ENCODE peak calls at places on chromosomes 3 and 15, in five cellular contexts. One of them, this sample, is unnamed.

GRCh38 chr3:110743202-110743601 is 328.4 kb upstream of the NECTIN3 start:
- DNase-seq in astrocyte of the cerebellum: no peak
- DNase-seq in stimulated activated CD4-positive, alpha-beta T cell treated with anti-CD3 and anti-CD28 coated beads, Interleukin-4, amount 100 ng/mL, for 24 hours: no peak
- DNase-seq in activated effector memory CD4-positive, alpha-beta T cell treated with anti-CD3 and anti-CD28 coated beads, Interleukin-2, amount 50 U/mL, for 16 hours: no peak
- DNase-seq in RPMI8226: no peak
- DNase-seq in this sample: no peak

GRCh38 chr3:19213608-19214220 is 65.4 kb downstream of the KCNH8 start:
- DNase-seq in astrocyte of the cerebellum: no peak
- DNase-seq in stimulated activated CD4-positive, alpha-beta T cell treated with anti-CD3 and anti-CD28 coated beads, Interleukin-4, amount 100 ng/mL, for 24 hours: no peak
- DNase-seq in activated effector memory CD4-positive, alpha-beta T cell treated with anti-CD3 and anti-CD28 coated beads, Interleukin-2, amount 50 U/mL, for 16 hours: no peak
- DNase-seq in RPMI8226: peak; percentile 3
- DNase-seq in this sample: no peak

GRCh38 chr3:196868297-196868661 is 559 bp downstream of the SENP5 start:
- DNase-seq in astrocyte of the cerebellum: no peak
- DNase-seq in stimulated activated CD4-positive, alpha-beta T cell treated with anti-CD3 and anti-CD28 coated beads, Interleukin-4, amount 100 ng/mL, for 24 hours: peak; percentile 15
- DNase-seq in activated effector memory CD4-positive, alpha-beta T cell treated with anti-CD3 and anti-CD28 coated beads, Interleukin-2, amount 50 U/mL, for 16 hours: peak; percentile 70
- DNase-seq in RPMI8226: peak; percentile 49
- DNase-seq in this sample: peak; percentile 35

GRCh38 chr3:150739200-150739863 is 23.6 kb downstream of the SIAH2 start:
- DNase-seq in astrocyte of the cerebellum: no peak
- DNase-seq in stimulated activated CD4-positive, alpha-beta T cell treated with anti-CD3 and anti-CD28 coated beads, Interleukin-4, amount 100 ng/mL, for 24 hours: no peak
- DNase-seq in activated effector memory CD4-positive, alpha-beta T cell treated with anti-CD3 and anti-CD28 coated beads, Interleukin-2, amount 50 U/mL, for 16 hours: no peak
- DNase-seq in RPMI8226: no peak
- DNase-seq in this sample: no peak

GRCh38 chr15:84681822-84682221 is 23.8 kb upstream of the NMB start:
- DNase-seq in astrocyte of the cerebellum: no peak
- DNase-seq in stimulated activated CD4-positive, alpha-beta T cell treated with anti-CD3 and anti-CD28 coated beads, Interleukin-4, amount 100 ng/mL, for 24 hours: peak; percentile 59
- DNase-seq in activated effector memory CD4-positive, alpha-beta T cell treated with anti-CD3 and anti-CD28 coated beads, Interleukin-2, amount 50 U/mL, for 16 hours: peak; percentile 85
- DNase-seq in RPMI8226: no peak
- DNase-seq in this sample: no peak

GRCh38 chr15:61819386-61819785 is 240.9 kb downstream of the VPS13C start:
- DNase-seq in astrocyte of the cerebellum: no peak
- DNase-seq in stimulated activated CD4-positive, alpha-beta T cell treated with anti-CD3 and anti-CD28 coated beads, Interleukin-4, amount 100 ng/mL, for 24 hours: no peak
- DNase-seq in activated effector memory CD4-positive, alpha-beta T cell treated with anti-CD3 and anti-CD28 coated beads, Interleukin-2, amount 50 U/mL, for 16 hours: no peak
- DNase-seq in RPMI8226: no peak
- DNase-seq in this sample: no peak

GRCh38 chr15:53811530-53811929 is 52.1 kb upstream of the WDR72 start:
- DNase-seq in astrocyte of the cerebellum: peak; percentile 9
- DNase-seq in stimulated activated CD4-positive, alpha-beta T cell treated with anti-CD3 and anti-CD28 coated beads, Interleukin-4, amount 100 ng/mL, for 24 hours: no peak
- DNase-seq in activated effector memory CD4-positive, alpha-beta T cell treated with anti-CD3 and anti-CD28 coated beads, Interleukin-2, amount 50 U/mL, for 16 hours: no peak
- DNase-seq in RPMI8226: peak; percentile 59
- DNase-seq in this sample: no peak

GRCh38 chr15:52783929-52784798 is 6.0 kb downstream of the ONECUT1 start:
- DNase-seq in astrocyte of the cerebellum: no peak
- DNase-seq in stimulated activated CD4-positive, alpha-beta T cell treated with anti-CD3 and anti-CD28 coated beads, Interleukin-4, amount 100 ng/mL, for 24 hours: no peak
- DNase-seq in activated effector memory CD4-positive, alpha-beta T cell treated with anti-CD3 and anti-CD28 coated beads, Interleukin-2, amount 50 U/mL, for 16 hours: no peak
- DNase-seq in RPMI8226: peak; percentile 48
- DNase-seq in this sample: peak; percentile 35

GRCh38 chr15:29873942-29874341 is 51.7 kb upstream of the TJP1 start:
- DNase-seq in astrocyte of the cerebellum: no peak
- DNase-seq in stimulated activated CD4-positive, alpha-beta T cell treated with anti-CD3 and anti-CD28 coated beads, Interleukin-4, amount 100 ng/mL, for 24 hours: no peak
- DNase-seq in activated effector memory CD4-positive, alpha-beta T cell treated with anti-CD3 and anti-CD28 coated beads, Interleukin-2, amount 50 U/mL, for 16 hours: no peak
- DNase-seq in RPMI8226: no peak
- DNase-seq in this sample: no peak

GRCh38 chr3:118970819-118971218 is 63.8 kb downstream of the IGSF11 start:
- DNase-seq in astrocyte of the cerebellum: no peak
- DNase-seq in stimulated activated CD4-positive, alpha-beta T cell treated with anti-CD3 and anti-CD28 coated beads, Interleukin-4, amount 100 ng/mL, for 24 hours: no peak
- DNase-seq in activated effector memory CD4-positive, alpha-beta T cell treated with anti-CD3 and anti-CD28 coated beads, Interleukin-2, amount 50 U/mL, for 16 hours: no peak
- DNase-seq in RPMI8226: no peak
- DNase-seq in this sample: no peak

GRCh38 chr3:148420251-148420650 is 277.5 kb upstream of the AGTR1 start:
- DNase-seq in astrocyte of the cerebellum: no peak
- DNase-seq in stimulated activated CD4-positive, alpha-beta T cell treated with anti-CD3 and anti-CD28 coated beads, Interleukin-4, amount 100 ng/mL, for 24 hours: no peak
- DNase-seq in activated effector memory CD4-positive, alpha-beta T cell treated with anti-CD3 and anti-CD28 coated beads, Interleukin-2, amount 50 U/mL, for 16 hours: no peak
- DNase-seq in RPMI8226: no peak
- DNase-seq in this sample: no peak

GRCh38 chr3:17466028-17466427 is 276.4 kb downstream of the TBC1D5 start:
- DNase-seq in astrocyte of the cerebellum: no peak
- DNase-seq in stimulated activated CD4-positive, alpha-beta T cell treated with anti-CD3 and anti-CD28 coated beads, Interleukin-4, amount 100 ng/mL, for 24 hours: no peak
- DNase-seq in activated effector memory CD4-positive, alpha-beta T cell treated with anti-CD3 and anti-CD28 coated beads, Interleukin-2, amount 50 U/mL, for 16 hours: no peak
- DNase-seq in RPMI8226: no peak
- DNase-seq in this sample: no peak

GRCh38 chr15:99042909-99043308 is 35.3 kb upstream of the PGPEP1L start:
- DNase-seq in astrocyte of the cerebellum: no peak
- DNase-seq in stimulated activated CD4-positive, alpha-beta T cell treated with anti-CD3 and anti-CD28 coated beads, Interleukin-4, amount 100 ng/mL, for 24 hours: no peak
- DNase-seq in activated effector memory CD4-positive, alpha-beta T cell treated with anti-CD3 and anti-CD28 coated beads, Interleukin-2, amount 50 U/mL, for 16 hours: no peak
- DNase-seq in RPMI8226: no peak
- DNase-seq in this sample: no peak

GRCh38 chr3:1908651-1909445 is 189.8 kb upstream of the CNTN4 start:
- DNase-seq in astrocyte of the cerebellum: no peak
- DNase-seq in stimulated activated CD4-positive, alpha-beta T cell treated with anti-CD3 and anti-CD28 coated beads, Interleukin-4, amount 100 ng/mL, for 24 hours: no peak
- DNase-seq in activated effector memory CD4-positive, alpha-beta T cell treated with anti-CD3 and anti-CD28 coated beads, Interleukin-2, amount 50 U/mL, for 16 hours: no peak
- DNase-seq in RPMI8226: no peak
- DNase-seq in this sample: no peak

GRCh38 chr3:150020527-150020926 is 49.8 kb upstream of the PFN2 start:
- DNase-seq in astrocyte of the cerebellum: no peak
- DNase-seq in stimulated activated CD4-positive, alpha-beta T cell treated with anti-CD3 and anti-CD28 coated beads, Interleukin-4, amount 100 ng/mL, for 24 hours: no peak
- DNase-seq in activated effector memory CD4-positive, alpha-beta T cell treated with anti-CD3 and anti-CD28 coated beads, Interleukin-2, amount 50 U/mL, for 16 hours: no peak
- DNase-seq in RPMI8226: no peak
- DNase-seq in this sample: no peak

GRCh38 chr3:15290731-15291130 is 41.7 kb downstream of the SH3BP5 start:
- DNase-seq in astrocyte of the cerebellum: no peak
- DNase-seq in stimulated activated CD4-positive, alpha-beta T cell treated with anti-CD3 and anti-CD28 coated beads, Interleukin-4, amount 100 ng/mL, for 24 hours: no peak
- DNase-seq in activated effector memory CD4-positive, alpha-beta T cell treated with anti-CD3 and anti-CD28 coated beads, Interleukin-2, amount 50 U/mL, for 16 hours: no peak
- DNase-seq in RPMI8226: no peak
- DNase-seq in this sample: no peak

GRCh38 chr15:68183886-68184285 is 21.2 kb downstream of the CALML4 start:
- DNase-seq in astrocyte of the cerebellum: no peak
- DNase-seq in stimulated activated CD4-positive, alpha-beta T cell treated with anti-CD3 and anti-CD28 coated beads, Interleukin-4, amount 100 ng/mL, for 24 hours: no peak
- DNase-seq in activated effector memory CD4-positive, alpha-beta T cell treated with anti-CD3 and anti-CD28 coated beads, Interleukin-2, amount 50 U/mL, for 16 hours: no peak
- DNase-seq in RPMI8226: no peak
- DNase-seq in this sample: no peak

GRCh38 chr3:141328286-141329166 is 39.8 kb upstream of the ZBTB38 start:
- DNase-seq in astrocyte of the cerebellum: no peak
- DNase-seq in stimulated activated CD4-positive, alpha-beta T cell treated with anti-CD3 and anti-CD28 coated beads, Interleukin-4, amount 100 ng/mL, for 24 hours: no peak
- DNase-seq in activated effector memory CD4-positive, alpha-beta T cell treated with anti-CD3 and anti-CD28 coated beads, Interleukin-2, amount 50 U/mL, for 16 hours: no peak
- DNase-seq in RPMI8226: no peak
- DNase-seq in this sample: no peak

GRCh38 chr15:49145651-49146609 is 9.5 kb downstream of the COPS2 start:
- DNase-seq in astrocyte of the cerebellum: peak; percentile 63
- DNase-seq in stimulated activated CD4-positive, alpha-beta T cell treated with anti-CD3 and anti-CD28 coated beads, Interleukin-4, amount 100 ng/mL, for 24 hours: peak; percentile 36
- DNase-seq in activated effector memory CD4-positive, alpha-beta T cell treated with anti-CD3 and anti-CD28 coated beads, Interleukin-2, amount 50 U/mL, for 16 hours: no peak
- DNase-seq in RPMI8226: peak; percentile 57
- DNase-seq in this sample: peak; percentile 53

GRCh38 chr3:67015702-67016500 is 17.8 kb downstream of the KBTBD8 start:
- DNase-seq in astrocyte of the cerebellum: no peak
- DNase-seq in stimulated activated CD4-positive, alpha-beta T cell treated with anti-CD3 and anti-CD28 coated beads, Interleukin-4, amount 100 ng/mL, for 24 hours: no peak
- DNase-seq in activated effector memory CD4-positive, alpha-beta T cell treated with anti-CD3 and anti-CD28 coated beads, Interleukin-2, amount 50 U/mL, for 16 hours: no peak
- DNase-seq in RPMI8226: no peak
- DNase-seq in this sample: no peak

GRCh38 chr15:99619712-99620111 is 53.9 kb downstream of the MEF2A start:
- DNase-seq in astrocyte of the cerebellum: no peak
- DNase-seq in stimulated activated CD4-positive, alpha-beta T cell treated with anti-CD3 and anti-CD28 coated beads, Interleukin-4, amount 100 ng/mL, for 24 hours: no peak
- DNase-seq in activated effector memory CD4-positive, alpha-beta T cell treated with anti-CD3 and anti-CD28 coated beads, Interleukin-2, amount 50 U/mL, for 16 hours: no peak
- DNase-seq in RPMI8226: no peak
- DNase-seq in this sample: no peak

GRCh38 chr3:42410362-42410761 is at the start of gene LYZL4:
- DNase-seq in astrocyte of the cerebellum: no peak
- DNase-seq in stimulated activated CD4-positive, alpha-beta T cell treated with anti-CD3 and anti-CD28 coated beads, Interleukin-4, amount 100 ng/mL, for 24 hours: no peak
- DNase-seq in activated effector memory CD4-positive, alpha-beta T cell treated with anti-CD3 and anti-CD28 coated beads, Interleukin-2, amount 50 U/mL, for 16 hours: no peak
- DNase-seq in RPMI8226: no peak
- DNase-seq in this sample: no peak

GRCh38 chr3:195114786-195115597 is 156.0 kb downstream of the XXYLT1 start:
- DNase-seq in astrocyte of the cerebellum: no peak
- DNase-seq in stimulated activated CD4-positive, alpha-beta T cell treated with anti-CD3 and anti-CD28 coated beads, Interleukin-4, amount 100 ng/mL, for 24 hours: no peak
- DNase-seq in activated effector memory CD4-positive, alpha-beta T cell treated with anti-CD3 and anti-CD28 coated beads, Interleukin-2, amount 50 U/mL, for 16 hours: no peak
- DNase-seq in RPMI8226: no peak
- DNase-seq in this sample: no peak

GRCh38 chr15:50594311-50594710 is 47.8 kb upstream of the USP50 start:
- DNase-seq in astrocyte of the cerebellum: no peak
- DNase-seq in stimulated activated CD4-positive, alpha-beta T cell treated with anti-CD3 and anti-CD28 coated beads, Interleukin-4, amount 100 ng/mL, for 24 hours: no peak
- DNase-seq in activated effector memory CD4-positive, alpha-beta T cell treated with anti-CD3 and anti-CD28 coated beads, Interleukin-2, amount 50 U/mL, for 16 hours: no peak
- DNase-seq in RPMI8226: no peak
- DNase-seq in this sample: no peak

GRCh38 chr3:120743556-120744195 is 1.1 kb downstream of the GTF2E1 start:
- DNase-seq in astrocyte of the cerebellum: no peak
- DNase-seq in stimulated activated CD4-positive, alpha-beta T cell treated with anti-CD3 and anti-CD28 coated beads, Interleukin-4, amount 100 ng/mL, for 24 hours: no peak
- DNase-seq in activated effector memory CD4-positive, alpha-beta T cell treated with anti-CD3 and anti-CD28 coated beads, Interleukin-2, amount 50 U/mL, for 16 hours: no peak
- DNase-seq in RPMI8226: no peak
- DNase-seq in this sample: no peak

GRCh38 chr15:39508536-39508935 is 72.3 kb upstream of the THBS1 start:
- DNase-seq in astrocyte of the cerebellum: no peak
- DNase-seq in stimulated activated CD4-positive, alpha-beta T cell treated with anti-CD3 and anti-CD28 coated beads, Interleukin-4, amount 100 ng/mL, for 24 hours: no peak
- DNase-seq in activated effector memory CD4-positive, alpha-beta T cell treated with anti-CD3 and anti-CD28 coated beads, Interleukin-2, amount 50 U/mL, for 16 hours: no peak
- DNase-seq in RPMI8226: no peak
- DNase-seq in this sample: no peak

GRCh38 chr3:50189274-50189673 is 2.1 kb upstream of the GNAT1 start:
- DNase-seq in astrocyte of the cerebellum: peak; percentile 66
- DNase-seq in stimulated activated CD4-positive, alpha-beta T cell treated with anti-CD3 and anti-CD28 coated beads, Interleukin-4, amount 100 ng/mL, for 24 hours: peak; percentile 34
- DNase-seq in activated effector memory CD4-positive, alpha-beta T cell treated with anti-CD3 and anti-CD28 coated beads, Interleukin-2, amount 50 U/mL, for 16 hours: no peak
- DNase-seq in RPMI8226: peak; percentile 78
- DNase-seq in this sample: peak; percentile 64

GRCh38 chr3:60998855-60999254 is 252.4 kb downstream of the FHIT start:
- DNase-seq in astrocyte of the cerebellum: no peak
- DNase-seq in stimulated activated CD4-positive, alpha-beta T cell treated with anti-CD3 and anti-CD28 coated beads, Interleukin-4, amount 100 ng/mL, for 24 hours: no peak
- DNase-seq in activated effector memory CD4-positive, alpha-beta T cell treated with anti-CD3 and anti-CD28 coated beads, Interleukin-2, amount 50 U/mL, for 16 hours: no peak
- DNase-seq in RPMI8226: no peak
- DNase-seq in this sample: no peak

GRCh38 chr3:47666118-47666517 is 87.5 kb upstream of the CSPG5 start:
- DNase-seq in astrocyte of the cerebellum: no peak
- DNase-seq in stimulated activated CD4-positive, alpha-beta T cell treated with anti-CD3 and anti-CD28 coated beads, Interleukin-4, amount 100 ng/mL, for 24 hours: no peak
- DNase-seq in activated effector memory CD4-positive, alpha-beta T cell treated with anti-CD3 and anti-CD28 coated beads, Interleukin-2, amount 50 U/mL, for 16 hours: no peak
- DNase-seq in RPMI8226: no peak
- DNase-seq in this sample: no peak

GRCh38 chr3:70471464-70472342 is 159.3 kb upstream of the MDFIC2 start:
- DNase-seq in astrocyte of the cerebellum: no peak
- DNase-seq in stimulated activated CD4-positive, alpha-beta T cell treated with anti-CD3 and anti-CD28 coated beads, Interleukin-4, amount 100 ng/mL, for 24 hours: no peak
- DNase-seq in activated effector memory CD4-positive, alpha-beta T cell treated with anti-CD3 and anti-CD28 coated beads, Interleukin-2, amount 50 U/mL, for 16 hours: no peak
- DNase-seq in RPMI8226: no peak
- DNase-seq in this sample: no peak

GRCh38 chr3:153818338-153818737 is 302.9 kb upstream of the ARHGEF26 start:
- DNase-seq in astrocyte of the cerebellum: no peak
- DNase-seq in stimulated activated CD4-positive, alpha-beta T cell treated with anti-CD3 and anti-CD28 coated beads, Interleukin-4, amount 100 ng/mL, for 24 hours: no peak
- DNase-seq in activated effector memory CD4-positive, alpha-beta T cell treated with anti-CD3 and anti-CD28 coated beads, Interleukin-2, amount 50 U/mL, for 16 hours: no peak
- DNase-seq in RPMI8226: no peak
- DNase-seq in this sample: no peak

GRCh38 chr15:36877796-36878744 is 222.3 kb downstream of the MEIS2 start:
- DNase-seq in astrocyte of the cerebellum: no peak
- DNase-seq in stimulated activated CD4-positive, alpha-beta T cell treated with anti-CD3 and anti-CD28 coated beads, Interleukin-4, amount 100 ng/mL, for 24 hours: no peak
- DNase-seq in activated effector memory CD4-positive, alpha-beta T cell treated with anti-CD3 and anti-CD28 coated beads, Interleukin-2, amount 50 U/mL, for 16 hours: no peak
- DNase-seq in RPMI8226: no peak
- DNase-seq in this sample: no peak

This sample was measured in activated CD8-positive, alpha-beta T cell treated with anti-CD3 and anti-CD28 coated beads, Interleukin-2, amount 10 ng/mL, durations not matched to agents 7 days and 5 days.